ENCODE peak calls at places on chromosomes 2 and 18, in four cellular contexts. One of them, this sample, is unnamed. For H3K9me3 and H3K27me3, the result is how much of the 10 kb centered on the place peaks cover.

GRCh38 chr2:46232860-46233259 is 64.3 kb upstream of the EPAS1 start:
- DNase-seq in cardiac muscle cell: no peak
- DNase-seq in lower lobe of right lung: no peak
- DNase-seq in breast epithelium: no peak
- DNase-seq in this sample: no peak

GRCh38 chr2:136225950-136226835 is 108.2 kb upstream of the CXCR4 start:
- DNase-seq in cardiac muscle cell: peak
- DNase-seq in lower lobe of right lung: no peak
- DNase-seq in breast epithelium: no peak
- DNase-seq in this sample: no peak

GRCh38 chr18:73563345-73563744 is 584.3 kb downstream of the FBXO15 start:
- DNase-seq in cardiac muscle cell: no peak
- DNase-seq in lower lobe of right lung: no peak
- DNase-seq in breast epithelium: no peak
- DNase-seq in this sample: no peak

GRCh38 chr2:104758199-104758620 is 95.7 kb upstream of the POU3F3 start:
- DNase-seq in cardiac muscle cell: peak
- DNase-seq in lower lobe of right lung: no peak
- DNase-seq in breast epithelium: no peak
- DNase-seq in this sample: no peak

GRCh38 chr2:18525236-18525635 is 35.2 kb downstream of the RDH14 start:
- DNase-seq in cardiac muscle cell: peak
- DNase-seq in lower lobe of right lung: no peak
- DNase-seq in breast epithelium: no peak
- DNase-seq in this sample: no peak

GRCh38 chr2:20224191-20224715 is 677 bp downstream of the SDC1 start:
- DNase-seq in cardiac muscle cell: peak
- DNase-seq in lower lobe of right lung: no peak
- DNase-seq in breast epithelium: no peak
- DNase-seq in this sample: no peak

GRCh38 chr18:33581816-33582215 is 3.8 kb downstream of the ASXL3 start:
- DNase-seq in cardiac muscle cell: peak
- DNase-seq in lower lobe of right lung: no peak
- DNase-seq in breast epithelium: no peak
- DNase-seq in this sample: no peak

GRCh38 chr2:60899230-60899891 is 18.0 kb downstream of the REL start:
- DNase-seq in cardiac muscle cell: no peak
- DNase-seq in lower lobe of right lung: no peak
- DNase-seq in breast epithelium: no peak
- DNase-seq in this sample: no peak

GRCh38 chr2:181682026-181682789 is 1.9 kb upstream of the NEUROD1 start:
- DNase-seq in cardiac muscle cell: no peak
- DNase-seq in lower lobe of right lung: no peak
- DNase-seq in breast epithelium: no peak
- DNase-seq in this sample: no peak

GRCh38 chr2:86301711-86302202 is 35.7 kb downstream of the REEP1 start:
- DNase-seq in cardiac muscle cell: no peak
- DNase-seq in lower lobe of right lung: no peak
- DNase-seq in breast epithelium: no peak
- DNase-seq in this sample: no peak

GRCh38 chr2:205066081-205066480 is 520.8 kb downstream of the PARD3B start:
- DNase-seq in cardiac muscle cell: peak
- DNase-seq in lower lobe of right lung: no peak
- DNase-seq in breast epithelium: no peak
- DNase-seq in this sample: no peak

GRCh38 chr2:167689444-167689843 is 558.0 kb downstream of the STK39 start:
- DNase-seq in cardiac muscle cell: no peak
- DNase-seq in lower lobe of right lung: no peak
- DNase-seq in breast epithelium: no peak
- DNase-seq in this sample: no peak

GRCh38 chr2:224930990-224931389 is 111.3 kb downstream of the DOCK10 start:
- DNase-seq in cardiac muscle cell: no peak
- DNase-seq in lower lobe of right lung: no peak
- DNase-seq in breast epithelium: no peak
- DNase-seq in this sample: no peak

GRCh38 chr2:134683561-134684112 is 35.2 kb downstream of the TMEM163 start:
- DNase-seq in cardiac muscle cell: no peak
- DNase-seq in lower lobe of right lung: no peak
- DNase-seq in breast epithelium: no peak
- DNase-seq in this sample: no peak

GRCh38 chr18:10015941-10016819 is 102.4 kb downstream of the VAPA start:
- DNase-seq in cardiac muscle cell: peak
- DNase-seq in lower lobe of right lung: no peak
- DNase-seq in breast epithelium: no peak
- DNase-seq in this sample: no peak

GRCh38 chr2:173370198-173370597 is 15.5 kb downstream of the CDCA7 start:
- DNase-seq in cardiac muscle cell: no peak
- DNase-seq in lower lobe of right lung: no peak
- DNase-seq in breast epithelium: no peak
- DNase-seq in this sample: no peak

GRCh38 chr2:73156539-73157124 is 43.9 kb upstream of the RAB11FIP5 start:
- DNase-seq in cardiac muscle cell: peak
- DNase-seq in lower lobe of right lung: peak
- DNase-seq in breast epithelium: no peak
- DNase-seq in this sample: peak

DNA sequence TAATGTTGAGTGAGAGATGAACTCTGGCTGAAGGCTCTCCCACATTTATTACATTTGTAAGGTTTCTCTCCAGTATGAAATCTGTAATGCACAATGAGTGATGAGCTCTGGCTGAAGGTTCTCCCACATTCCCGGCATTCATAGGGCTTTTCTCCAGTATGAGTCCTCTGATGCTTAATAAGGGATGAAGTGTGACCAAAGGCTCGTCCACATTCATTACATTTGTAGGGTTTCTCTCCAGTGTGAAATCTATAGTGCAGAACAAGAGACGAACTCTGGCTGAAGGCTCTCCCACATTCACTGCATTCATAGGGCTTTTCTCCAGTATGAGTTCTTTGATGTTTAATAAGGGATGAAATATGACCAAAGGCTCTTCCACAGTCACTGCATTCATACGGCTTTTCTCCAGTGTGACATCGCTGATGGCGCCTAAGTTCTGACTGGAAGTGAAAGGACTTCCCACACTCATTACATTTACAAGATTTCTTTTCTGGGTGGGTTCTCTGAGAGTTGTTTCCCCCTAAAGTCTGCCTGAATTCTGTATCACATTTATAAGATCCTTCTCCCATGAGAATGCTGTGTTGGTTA is 10.2 kb downstream of the ZNF514 start:
- DNase-seq in cardiac muscle cell: no peak
- DNase-seq in lower lobe of right lung: no peak
- DNase-seq in breast epithelium: no peak
- DNase-seq in this sample: no peak
- H3K9me3 ChIP-seq in cardiac muscle cell: under half
- H3K9me3 ChIP-seq in lower lobe of right lung: half or more
- H3K9me3 ChIP-seq in breast epithelium: half or more
- H3K9me3 ChIP-seq in this sample: under half

DNA sequence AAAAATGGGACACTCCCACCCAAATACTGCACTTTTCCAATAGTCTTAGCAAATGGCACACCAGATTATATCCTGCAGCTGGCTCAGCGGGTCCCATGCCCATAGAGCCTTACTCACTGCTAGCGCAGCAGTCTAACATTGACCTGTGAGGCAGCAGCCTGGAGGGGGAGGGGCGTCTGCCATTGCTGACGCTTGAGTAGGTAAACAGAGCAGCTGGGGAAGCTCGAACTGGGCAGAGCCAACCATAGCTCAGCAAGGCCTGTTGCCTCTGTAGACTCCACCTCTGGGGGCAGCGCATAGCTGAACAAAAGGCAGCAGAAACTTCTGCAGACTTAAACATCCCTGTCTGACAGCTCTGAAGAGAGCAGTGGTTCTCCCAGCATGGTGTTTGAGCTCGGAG is 110.4 kb downstream of the CTIF start:
- DNase-seq in cardiac muscle cell: peak
- DNase-seq in lower lobe of right lung: no peak
- DNase-seq in breast epithelium: no peak
- DNase-seq in this sample: no peak
- TF ChIP-seq CTCF in cardiac muscle cell: no peak
- TF ChIP-seq CTCF in lower lobe of right lung: no peak
- TF ChIP-seq CTCF in breast epithelium: no peak
- TF ChIP-seq CTCF in this sample: no peak

DNA sequence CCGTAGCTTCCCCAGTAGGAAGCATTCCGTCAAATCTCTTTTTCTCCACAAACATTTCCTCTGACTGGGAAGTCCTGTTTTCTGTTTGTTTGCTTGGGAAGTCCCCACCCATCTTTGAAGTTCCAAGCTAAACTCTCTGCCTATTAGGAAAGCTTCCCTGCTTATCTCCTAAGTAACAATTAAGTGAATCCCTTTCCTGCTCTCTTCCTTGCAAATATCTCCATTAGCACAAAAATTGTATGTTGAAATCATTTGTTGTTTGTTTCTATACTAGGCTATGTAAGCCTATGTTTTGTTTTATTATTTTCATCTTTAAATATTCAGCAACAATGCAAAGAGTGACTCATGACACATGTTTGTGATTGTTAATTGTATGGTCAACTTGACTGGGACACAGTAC is 812.6 kb upstream of the LRATD1 start:
- DNase-seq in cardiac muscle cell: no peak
- DNase-seq in lower lobe of right lung: no peak
- DNase-seq in breast epithelium: no peak
- DNase-seq in this sample: no peak
- H3K27me3 ChIP-seq in cardiac muscle cell: under half
- H3K27me3 ChIP-seq in lower lobe of right lung: under half
- H3K27me3 ChIP-seq in breast epithelium: under half
- H3K27me3 ChIP-seq in this sample: under half

DNA sequence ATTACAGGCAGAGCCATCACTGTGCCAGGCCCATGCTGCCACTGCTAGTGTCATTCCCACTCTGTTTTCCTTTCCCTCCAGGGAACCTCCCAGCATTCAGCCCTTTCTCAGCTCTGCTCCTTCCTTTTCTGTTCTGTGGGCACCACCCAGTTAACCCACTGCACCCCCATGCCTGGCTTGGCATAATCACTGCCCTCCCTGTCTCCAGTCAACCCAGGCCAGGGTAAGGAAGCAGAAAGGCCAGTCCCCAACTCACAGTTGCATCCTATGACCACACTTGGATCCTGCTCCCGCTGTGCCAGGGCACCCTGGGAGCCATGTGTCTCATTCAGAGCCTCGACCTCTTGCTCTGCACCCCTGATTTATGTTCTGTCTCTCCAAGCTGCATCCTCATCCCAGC is 32.2 kb downstream of the DPYSL5 start:
- DNase-seq in cardiac muscle cell: no peak
- DNase-seq in lower lobe of right lung: no peak
- DNase-seq in breast epithelium: no peak
- DNase-seq in this sample: no peak
- H3K9me3 ChIP-seq in cardiac muscle cell: under half
- H3K9me3 ChIP-seq in lower lobe of right lung: under half
- H3K9me3 ChIP-seq in breast epithelium: under half
- H3K9me3 ChIP-seq in this sample: under half

DNA sequence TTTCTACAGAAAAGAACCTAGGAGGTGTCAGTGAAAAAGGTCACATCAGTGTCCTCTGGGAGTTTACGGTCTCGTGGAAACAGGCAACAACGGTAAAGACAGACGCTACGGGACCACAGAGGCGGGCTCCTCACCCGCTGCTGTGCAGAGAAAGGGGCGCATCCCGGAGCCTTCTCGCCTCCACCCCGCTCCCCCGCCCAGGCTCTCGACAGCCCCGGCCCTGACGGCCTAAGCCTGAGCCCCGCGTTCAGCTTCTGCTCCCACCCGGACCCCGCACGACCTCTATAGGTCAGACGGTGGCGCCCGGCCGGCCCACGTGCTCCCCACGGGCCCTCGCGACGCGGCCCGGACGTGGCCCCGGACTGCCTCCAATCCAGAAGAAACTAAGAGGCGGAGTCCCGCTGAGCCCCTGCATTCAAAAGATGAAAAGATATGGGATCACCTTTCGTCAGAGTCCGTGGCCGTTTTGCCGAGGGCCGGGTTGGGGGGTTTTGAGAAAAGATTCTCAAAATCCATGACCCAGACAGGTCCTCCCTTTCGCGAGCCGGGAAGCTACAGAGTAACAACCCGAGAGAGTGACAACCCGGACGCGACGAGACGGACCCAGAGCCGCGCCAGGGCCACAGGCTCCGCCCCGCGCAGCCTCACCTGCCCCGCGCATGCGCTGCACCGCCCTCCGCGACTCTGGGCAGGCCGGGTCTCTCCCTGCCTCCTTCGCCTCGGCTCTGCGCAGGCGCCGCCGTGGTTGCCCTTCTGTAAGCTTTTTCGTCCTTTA is at the start of gene ZC3H8:
- DNase-seq in cardiac muscle cell: peak
- DNase-seq in lower lobe of right lung: peak
- DNase-seq in breast epithelium: peak
- DNase-seq in this sample: peak
- TF ChIP-seq CTCF in cardiac muscle cell: no peak
- TF ChIP-seq CTCF in lower lobe of right lung: no peak
- TF ChIP-seq CTCF in breast epithelium: no peak
- TF ChIP-seq CTCF in this sample: no peak